ENCODE peak calls at places on chromosomes 5 and 9, in four cellular contexts. One of them, this sample, is unnamed.

GRCh38 chr5:150560401-150561191 is 52.7 kb downstream of the NDST1 start:
- DNase-seq in AG10803: peak; percentile 76
- DNase-seq in psoas muscle: peak; percentile 73
- DNase-seq in choroid plexus epithelial cell: peak; percentile 93
- DNase-seq in this sample: peak; percentile 83

GRCh38 chr5:5344051-5344571 is 78.4 kb upstream of the ICE1 start:
- DNase-seq in AG10803: no peak
- DNase-seq in psoas muscle: no peak
- DNase-seq in choroid plexus epithelial cell: no peak
- DNase-seq in this sample: no peak

GRCh38 chr5:3875144-3875543 is 279.5 kb downstream of the IRX1 start:
- DNase-seq in AG10803: no peak
- DNase-seq in psoas muscle: no peak
- DNase-seq in choroid plexus epithelial cell: no peak
- DNase-seq in this sample: no peak

GRCh38 chr5:92380069-92380770 is 997.1 kb upstream of the ARRDC3 start:
- DNase-seq in AG10803: peak; percentile 5
- DNase-seq in psoas muscle: no peak
- DNase-seq in choroid plexus epithelial cell: peak; percentile 44
- DNase-seq in this sample: peak; percentile 26

GRCh38 chr5:16776611-16777251 is 159.4 kb downstream of the MYO10 start:
- DNase-seq in AG10803: peak; percentile 11
- DNase-seq in psoas muscle: peak; percentile 86
- DNase-seq in choroid plexus epithelial cell: peak; percentile 30
- DNase-seq in this sample: no peak

GRCh38 chr5:56164371-56164770 is 68.8 kb downstream of the ANKRD55 start:
- DNase-seq in AG10803: no peak
- DNase-seq in psoas muscle: no peak
- DNase-seq in choroid plexus epithelial cell: peak; percentile 61
- DNase-seq in this sample: peak; percentile 36

GRCh38 chr5:42547146-42547545 is 123.9 kb downstream of the GHR start:
- DNase-seq in AG10803: peak; percentile 24
- DNase-seq in psoas muscle: no peak
- DNase-seq in choroid plexus epithelial cell: peak; percentile 14
- DNase-seq in this sample: peak; percentile 59

GRCh38 chr5:149411738-149412519 is 32.8 kb upstream of the IL17B start:
- DNase-seq in AG10803: peak; percentile 18
- DNase-seq in psoas muscle: no peak
- DNase-seq in choroid plexus epithelial cell: no peak
- DNase-seq in this sample: no peak

GRCh38 chr5:127358782-127359181 is 68.2 kb downstream of the MEGF10 start:
- DNase-seq in AG10803: peak; percentile 47
- DNase-seq in psoas muscle: no peak
- DNase-seq in choroid plexus epithelial cell: peak; percentile 74
- DNase-seq in this sample: peak; percentile 31

GRCh38 chr9:15837079-15837679 is 284.3 kb downstream of the CCDC171 start:
- DNase-seq in AG10803: peak; percentile 54
- DNase-seq in psoas muscle: no peak
- DNase-seq in choroid plexus epithelial cell: peak; percentile 85
- DNase-seq in this sample: peak; percentile 64

GRCh38 chr5:76545184-76545583 is 78.0 kb downstream of the F2RL2 start:
- DNase-seq in AG10803: no peak
- DNase-seq in psoas muscle: no peak
- DNase-seq in choroid plexus epithelial cell: no peak
- DNase-seq in this sample: no peak

GRCh38 chr5:76547891-76548524 is 75.2 kb downstream of the F2RL2 start:
- DNase-seq in AG10803: no peak
- DNase-seq in psoas muscle: no peak
- DNase-seq in choroid plexus epithelial cell: no peak
- DNase-seq in this sample: no peak

GRCh38 chr5:76547242-76547890 is 75.8 kb downstream of the F2RL2 start:
- DNase-seq in AG10803: no peak
- DNase-seq in psoas muscle: no peak
- DNase-seq in choroid plexus epithelial cell: no peak
- DNase-seq in this sample: no peak

GRCh38 chr5:76548525-76549229 is 74.5 kb downstream of the F2RL2 start:
- DNase-seq in AG10803: no peak
- DNase-seq in psoas muscle: no peak
- DNase-seq in choroid plexus epithelial cell: no peak
- DNase-seq in this sample: no peak

GRCh38 chr5:76546497-76547102 is 76.6 kb downstream of the F2RL2 start:
- DNase-seq in AG10803: no peak
- DNase-seq in psoas muscle: no peak
- DNase-seq in choroid plexus epithelial cell: no peak
- DNase-seq in this sample: no peak
- H3K4me3 ChIP-seq in AG10803: no peak overlapping the region
- H3K4me3 ChIP-seq in psoas muscle: no peak overlapping the region
- H3K4me3 ChIP-seq in choroid plexus epithelial cell: no peak overlapping the region
- H3K4me3 ChIP-seq in this sample: no peak overlapping the region

GRCh38 chr5:93596676-93597441 is 13.8 kb downstream of the NR2F1 start:
- DNase-seq in AG10803: no peak
- DNase-seq in psoas muscle: peak; percentile 52
- DNase-seq in choroid plexus epithelial cell: peak; percentile 52
- DNase-seq in this sample: peak; percentile 32
- TF ChIP-seq CTCF in AG10803: no peak
- TF ChIP-seq CTCF in psoas muscle: no peak
- TF ChIP-seq CTCF in choroid plexus epithelial cell: peak; percentile 35
- TF ChIP-seq CTCF in this sample: peak; percentile 21

DNA sequence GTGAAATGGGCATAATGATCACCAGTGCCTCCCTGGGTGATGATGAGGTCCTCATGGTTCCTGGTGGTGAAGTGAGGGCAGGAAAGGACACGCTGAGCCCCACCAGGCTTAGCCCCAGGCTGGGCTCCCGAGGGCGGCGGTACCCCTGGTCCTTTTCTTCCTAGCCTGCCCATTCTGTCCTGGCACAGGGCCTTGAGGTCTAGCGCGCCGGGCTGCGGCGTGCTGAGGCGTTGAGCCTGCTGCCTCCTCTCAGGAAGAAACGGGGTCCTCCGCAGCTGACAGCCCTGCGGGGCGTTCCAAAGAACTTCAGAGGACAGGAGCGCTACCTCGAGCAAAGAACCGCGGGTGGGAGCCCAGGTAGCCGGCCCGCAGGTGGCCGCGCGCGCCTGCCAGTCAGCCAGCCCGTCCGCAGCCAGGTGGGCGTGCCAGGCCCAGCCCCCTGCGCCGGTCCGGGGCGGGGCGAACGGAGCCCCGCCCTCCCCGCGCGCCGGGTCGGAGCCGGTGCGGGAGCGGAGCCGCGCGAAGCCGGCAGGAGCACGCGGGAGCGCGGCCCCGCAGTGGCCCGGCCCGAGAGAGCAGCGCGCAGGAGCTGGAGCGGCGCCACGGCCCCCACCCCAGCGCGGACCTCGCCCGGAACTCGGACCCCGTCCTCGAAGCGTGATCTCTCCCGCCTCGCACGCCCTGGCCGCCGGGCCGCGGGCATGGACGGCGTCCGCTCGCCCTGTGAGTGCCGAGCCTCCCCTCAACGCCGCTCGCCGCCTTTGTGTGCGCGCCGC is at the start of gene WNK2:
- DNase-seq in AG10803: no peak
- DNase-seq in psoas muscle: no peak
- DNase-seq in choroid plexus epithelial cell: no peak
- DNase-seq in this sample: no peak
- H3K4me3 ChIP-seq in AG10803: no peak within 1 kb of the TSS
- H3K4me3 ChIP-seq in psoas muscle: peak within 1 kb of the TSS; percentile 77
- H3K4me3 ChIP-seq in choroid plexus epithelial cell: peak within 1 kb of the TSS; percentile 14
- H3K4me3 ChIP-seq in this sample: no peak within 1 kb of the TSS

GRCh38 chr9:89996717-89997116 is 391.9 kb downstream of the GADD45G start:
- DNase-seq in AG10803: no peak
- DNase-seq in psoas muscle: no peak
- DNase-seq in choroid plexus epithelial cell: no peak
- DNase-seq in this sample: no peak
- TF ChIP-seq CTCF in AG10803: peak; percentile 23
- TF ChIP-seq CTCF in psoas muscle: no peak
- TF ChIP-seq CTCF in choroid plexus epithelial cell: no peak
- TF ChIP-seq CTCF in this sample: no peak

This sample was measured in astrocyte of the spinal cord.